ENCODE peak calls at places on chromosomes 7 and 10, in nine cellular contexts. One of them, this sample, is unnamed.

GRCh38 chr7:46568420-46569116 is 647.5 kb upstream of the IGFBP3 start:
- DNase-seq in activated naive CD8-positive, alpha-beta T cell treated with anti-CD3 and anti-CD28 coated beads, Interleukin-2, amount 50 U/mL, for 16 hours: no peak
- DNase-seq in HT1080: no peak
- DNase-seq in renal cortical epithelial cell: peak
- DNase-seq in kidney epithelial cell: no peak
- DNase-seq in GM13977: no peak
- DNase-seq in AG08396: no peak
- DNase-seq in stimulated activated CD8-positive, alpha-beta memory T cell treated with anti-CD3 and anti-CD28 coated beads, Interleukin-4, amount 100 ng/mL, for 1 hour: no peak
- DNase-seq in colonic mucosa: peak
- DNase-seq in this sample: no peak

GRCh38 chr7:72437061-72437460 is 24.9 kb upstream of the CALN1 start:
- DNase-seq in activated naive CD8-positive, alpha-beta T cell treated with anti-CD3 and anti-CD28 coated beads, Interleukin-2, amount 50 U/mL, for 16 hours: no peak
- DNase-seq in HT1080: no peak
- DNase-seq in renal cortical epithelial cell: no peak
- DNase-seq in kidney epithelial cell: no peak
- DNase-seq in GM13977: no peak
- DNase-seq in AG08396: no peak
- DNase-seq in stimulated activated CD8-positive, alpha-beta memory T cell treated with anti-CD3 and anti-CD28 coated beads, Interleukin-4, amount 100 ng/mL, for 1 hour: no peak
- DNase-seq in colonic mucosa: no peak
- DNase-seq in this sample: no peak

GRCh38 chr7:38428040-38428439 is 154.6 kb upstream of the TARP start:
- DNase-seq in activated naive CD8-positive, alpha-beta T cell treated with anti-CD3 and anti-CD28 coated beads, Interleukin-2, amount 50 U/mL, for 16 hours: no peak
- DNase-seq in HT1080: no peak
- DNase-seq in renal cortical epithelial cell: no peak
- DNase-seq in kidney epithelial cell: no peak
- DNase-seq in GM13977: no peak
- DNase-seq in AG08396: no peak
- DNase-seq in stimulated activated CD8-positive, alpha-beta memory T cell treated with anti-CD3 and anti-CD28 coated beads, Interleukin-4, amount 100 ng/mL, for 1 hour: no peak
- DNase-seq in colonic mucosa: no peak
- DNase-seq in this sample: no peak

GRCh38 chr10:27659786-27660185 is 85.8 kb downstream of the MKX start:
- DNase-seq in activated naive CD8-positive, alpha-beta T cell treated with anti-CD3 and anti-CD28 coated beads, Interleukin-2, amount 50 U/mL, for 16 hours: no peak
- DNase-seq in HT1080: peak
- DNase-seq in renal cortical epithelial cell: peak
- DNase-seq in kidney epithelial cell: no peak
- DNase-seq in GM13977: no peak
- DNase-seq in AG08396: no peak
- DNase-seq in stimulated activated CD8-positive, alpha-beta memory T cell treated with anti-CD3 and anti-CD28 coated beads, Interleukin-4, amount 100 ng/mL, for 1 hour: no peak
- DNase-seq in colonic mucosa: no peak
- DNase-seq in this sample: no peak

GRCh38 chr10:29537799-29538198 is 97.0 kb downstream of the SVIL start:
- DNase-seq in activated naive CD8-positive, alpha-beta T cell treated with anti-CD3 and anti-CD28 coated beads, Interleukin-2, amount 50 U/mL, for 16 hours: no peak
- DNase-seq in HT1080: no peak
- DNase-seq in renal cortical epithelial cell: no peak
- DNase-seq in kidney epithelial cell: no peak
- DNase-seq in GM13977: no peak
- DNase-seq in AG08396: no peak
- DNase-seq in stimulated activated CD8-positive, alpha-beta memory T cell treated with anti-CD3 and anti-CD28 coated beads, Interleukin-4, amount 100 ng/mL, for 1 hour: no peak
- DNase-seq in colonic mucosa: no peak
- DNase-seq in this sample: no peak

GRCh38 chr7:106793015-106793651 is 71.9 kb upstream of the PIK3CG start:
- DNase-seq in activated naive CD8-positive, alpha-beta T cell treated with anti-CD3 and anti-CD28 coated beads, Interleukin-2, amount 50 U/mL, for 16 hours: peak
- DNase-seq in HT1080: no peak
- DNase-seq in renal cortical epithelial cell: peak
- DNase-seq in kidney epithelial cell: no peak
- DNase-seq in GM13977: peak
- DNase-seq in AG08396: no peak
- DNase-seq in stimulated activated CD8-positive, alpha-beta memory T cell treated with anti-CD3 and anti-CD28 coated beads, Interleukin-4, amount 100 ng/mL, for 1 hour: no peak
- DNase-seq in colonic mucosa: no peak
- DNase-seq in this sample: no peak

GRCh38 chr7:2371329-2371728 is 16.7 kb downstream of the EIF3B start:
- DNase-seq in activated naive CD8-positive, alpha-beta T cell treated with anti-CD3 and anti-CD28 coated beads, Interleukin-2, amount 50 U/mL, for 16 hours: no peak
- DNase-seq in HT1080: no peak
- DNase-seq in renal cortical epithelial cell: no peak
- DNase-seq in kidney epithelial cell: no peak
- DNase-seq in GM13977: no peak
- DNase-seq in AG08396: no peak
- DNase-seq in stimulated activated CD8-positive, alpha-beta memory T cell treated with anti-CD3 and anti-CD28 coated beads, Interleukin-4, amount 100 ng/mL, for 1 hour: no peak
- DNase-seq in colonic mucosa: no peak
- DNase-seq in this sample: no peak

GRCh38 chr10:11232222-11232961 is 214.7 kb downstream of the CELF2 start:
- DNase-seq in activated naive CD8-positive, alpha-beta T cell treated with anti-CD3 and anti-CD28 coated beads, Interleukin-2, amount 50 U/mL, for 16 hours: no peak
- DNase-seq in HT1080: no peak
- DNase-seq in renal cortical epithelial cell: no peak
- DNase-seq in kidney epithelial cell: no peak
- DNase-seq in GM13977: no peak
- DNase-seq in AG08396: no peak
- DNase-seq in stimulated activated CD8-positive, alpha-beta memory T cell treated with anti-CD3 and anti-CD28 coated beads, Interleukin-4, amount 100 ng/mL, for 1 hour: no peak
- DNase-seq in colonic mucosa: no peak
- DNase-seq in this sample: no peak

This sample was measured in hepatic stellate cell.